ENCODE peak calls at places on chromosome 16, in seven cellular contexts. Y is activated naive CD4-positive, alpha-beta T cell; A is LNCaP clone FGC; W is stimulated activated CD4-positive, alpha-beta T cell treated with anti-CD3 and anti-CD28 coated beads, Interleukin-4, amount 100 ng/mL, for 1 hour; L is activated CD4-positive, alpha-beta T cell treated with anti-CD3 and anti-CD28 coated beads for 36 hours; V is HEK293T; N is HT1080. J is an unnamed sample.

GRCh38 chr16:88558457-88559442 is 11.5 kb upstream of the ZC3H18 start:
- DNase-seq in N (peak; percentile 33), W (no peak), V (peak; percentile 70), Y (no peak), L (peak; percentile 41), A (peak; percentile 37), J (peak; percentile 42)

GRCh38 chr16:12120331-12120981 is 143.9 kb downstream of the SNX29 start:
- DNase-seq in A (no peak), Y (no peak), N (no peak), V (peak; percentile 71), L (no peak), W (no peak), J (no peak)

GRCh38 chr16:19068237-19068815 is 912 bp downstream of the COQ7 start:
- DNase-seq in Y (no peak), A (no peak), V (no peak), L (no peak), N (no peak), W (no peak), J (no peak)

GRCh38 chr16:83458612-83459011 is 349.2 kb upstream of the HSBP1 start:
- DNase-seq in L (peak; percentile 40), W (no peak), V (no peak), N (peak; percentile 77), Y (no peak), A (no peak), J (no peak)

GRCh38 chr16:57528499-57529323 is 7.7 kb downstream of the CCDC102A start:
- DNase-seq in N (no peak), L (no peak), A (no peak), W (no peak), Y (no peak), V (no peak), J (no peak)

GRCh38 chr16:80100846-80101451 is 439.8 kb upstream of the DYNLRB2 start:
- DNase-seq in V (no peak), N (no peak), L (no peak), A (peak; percentile 46), Y (no peak), W (no peak), J (no peak)

GRCh38 chr16:87560428-87561199 is 41.7 kb upstream of the JPH3 start:
- DNase-seq in L (peak; percentile 64), Y (no peak), N (peak; percentile 27), W (peak; percentile 17), A (no peak), V (peak; percentile 93), J (peak; percentile 44)

GRCh38 chr16:9596788-9597187 is 505.3 kb downstream of the HAPSTR1 start:
- DNase-seq in W (no peak), V (no peak), L (no peak), A (no peak), Y (no peak), N (no peak), J (no peak)

GRCh38 chr16:86549893-86550190 is 5.2 kb downstream of the MTHFSD start:
- DNase-seq in Y (no peak), A (no peak), L (no peak), V (no peak), N (no peak), W (no peak), J (no peak)

GRCh38 chr16:24568392-24568791 is 29.0 kb downstream of the RBBP6 start:
- DNase-seq in A (no peak), Y (no peak), V (no peak), W (no peak), L (no peak), N (peak; percentile 18), J (no peak)

GRCh38 chr16:63527404-63527803 is 1491.2 kb upstream of the CDH8 start:
- DNase-seq in W (no peak), L (no peak), Y (no peak), A (no peak), N (no peak), V (no peak), J (no peak)

GRCh38 chr16:23182206-23182674 is 305 bp upstream of the SCNN1G start:
- DNase-seq in Y (peak; percentile 7), L (peak; percentile 90), W (peak; percentile 71), A (peak; percentile 54), N (peak; percentile 27), V (peak; percentile 84), J (peak; percentile 82)